ENCODE peak calls at places on chromosome 11, in five cellular contexts. P, D, R, X and B are unnamed samples.

GRCh38 chr11:61120865-61121831 is 18.9 kb downstream of the CD5 start:
- DNase-seq in X (no peak), D (peak), P (no peak), R (no peak), B (no peak)

GRCh38 chr11:68950268-68950667 is 30.5 kb downstream of the MRGPRD start:
- DNase-seq in X (no peak), R (no peak), P (peak), D (no peak), B (no peak)

GRCh38 chr11:61685611-61685955 is 5.4 kb downstream of the DAGLA start:
- DNase-seq in P (no peak), D (no peak), X (no peak), R (no peak), B (no peak)

GRCh38 chr11:30786392-30787120 is 200.4 kb upstream of the MPPED2 start:
- DNase-seq in X (no peak), R (no peak), P (no peak), D (no peak), B (no peak)

GRCh38 chr11:9639985-9640384 is 23.9 kb upstream of the SWAP70 start:
- DNase-seq in R (no peak), D (no peak), P (no peak), X (no peak), B (no peak)

GRCh38 chr11:96277696-96278038 is 65.3 kb downstream of the MAML2 start:
- DNase-seq in D (no peak), P (no peak), X (no peak), R (no peak), B (no peak)

GRCh38 chr11:36463781-36464180 is 46.3 kb downstream of the TRAF6 start:
- DNase-seq in X (no peak), D (no peak), P (no peak), R (no peak), B (no peak)

GRCh38 chr11:57370251-57370650 is 10.7 kb downstream of the PRG3 start:
- DNase-seq in D (no peak), R (no peak), X (no peak), P (no peak), B (no peak)

GRCh38 chr11:45858751-45859398 is 11.6 kb downstream of the CRY2 start:
- DNase-seq in R (no peak), D (no peak), X (no peak), P (no peak), B (no peak)

GRCh38 chr11:7423946-7424345 is 61.4 kb upstream of the OLFML1 start:
- DNase-seq in R (no peak), P (no peak), X (no peak), D (no peak), B (no peak)

GRCh38 chr11:40227730-40228129 is 1231.7 kb downstream of the LRRC4C start:
- DNase-seq in X (no peak), P (no peak), R (no peak), D (no peak), B (no peak)

GRCh38 chr11:11468919-11469318 is 115.9 kb upstream of the CSNK2A3 start:
- DNase-seq in D (no peak), R (no peak), P (no peak), X (no peak), B (no peak)

GRCh38 chr11:12290477-12290922 is 86.9 kb upstream of the PARVA start:
- DNase-seq in R (no peak), D (no peak), X (no peak), P (no peak), B (no peak)

GRCh38 chr11:78586452-78587046 is 11.9 kb upstream of the NARS2 start:
- DNase-seq in X (no peak), R (no peak), P (no peak), D (no peak), B (no peak)

GRCh38 chr11:1073261-1073724 is 1.4 kb upstream of the MUC2 start:
- DNase-seq in D (peak), P (no peak), R (no peak), X (peak), B (no peak)

GRCh38 chr11:76918941-76919386 is 58.2 kb downstream of the ACER3 start:
- DNase-seq in X (no peak), D (no peak), P (no peak), R (no peak), B (no peak)

GRCh38 chr11:28674432-28675076 is 566.4 kb downstream of the METTL15 start:
- DNase-seq in D (no peak), X (no peak), R (no peak), P (peak), B (no peak)

GRCh38 chr11:1896895-1897294 is 5.2 kb upstream of the PRR33 start:
- DNase-seq in R (no peak), D (no peak), P (no peak), X (peak), B (no peak)

GRCh38 chr11:75468534-75469340 is 35.7 kb upstream of the KLHL35 start:
- DNase-seq in P (no peak), D (no peak), R (no peak), X (no peak), B (no peak)

GRCh38 chr11:82092904-82093303 is 640.8 kb downstream of the FAM181B start:
- DNase-seq in P (no peak), D (no peak), X (no peak), R (no peak), B (no peak)

GRCh38 chr11:82858556-82859091 is 41.6 kb downstream of the PRCP start:
- DNase-seq in D (no peak), R (no peak), P (no peak), X (no peak), B (no peak)

GRCh38 chr11:112795142-112795815 is 165.9 kb upstream of the NCAM1 start:
- DNase-seq in X (no peak), R (peak), P (no peak), D (no peak), B (peak)

GRCh38 chr11:73157141-73158010 is 15.3 kb upstream of the FCHSD2 start:
- DNase-seq in P (no peak), X (no peak), D (no peak), R (no peak), B (no peak)

GRCh38 chr11:72030428-72031045 is 31.8 kb downstream of the IL18BP start:
- DNase-seq in D (no peak), R (no peak), P (no peak), X (no peak), B (no peak)

GRCh38 chr11:47533690-47534135 is 19.2 kb downstream of the CELF1 start:
- DNase-seq in R (no peak), X (no peak), D (no peak), P (no peak), B (no peak)

GRCh38 chr11:32527191-32527590 is 56.4 kb upstream of the EIF3M start:
- DNase-seq in D (no peak), X (no peak), P (no peak), R (no peak), B (no peak)

GRCh38 chr11:39678996-39679395 is 1780.5 kb downstream of the LRRC4C start:
- DNase-seq in P (no peak), X (no peak), R (no peak), D (no peak), B (no peak)